ENCODE peak calls at places on chromosomes 4 and X, in eight cellular contexts. T is hypothalamus, W is NCI-H2081, U is NCI-H146, X is activated gamma-delta T cell treated with Interleukin-2 at 50 U/mL for 16 hours, P is uterus, H is sciatic nerve, I is NCI-H774. O is an unnamed sample.

GRCh38 chrX:101619336-101619735 is 1.5 kb upstream of the ARMCX6 start:
- DNase-seq in T (no peak), W (no peak), U (peak), X (no peak), P (no peak), H (no peak), I (no peak), O (peak)

GRCh38 chr4:2393353-2394270 is 24.8 kb downstream of the ZFYVE28 start:
- DNase-seq in T (no peak), W (no peak), U (peak), X (no peak), P (no peak), H (no peak), I (no peak), O (no peak)

GRCh38 chrX:71181910-71182799 is 37.5 kb downstream of the NLGN3 start:
- DNase-seq in T (peak), W (peak), U (peak), X (peak), P (peak), H (peak), I (peak), O (peak)

GRCh38 chr4:40316782-40317635 is 18.1 kb upstream of the CHRNA9 start:
- DNase-seq in T (no peak), W (no peak), U (no peak), X (peak), P (peak), H (peak), I (no peak), O (no peak)

GRCh38 chr4:152209772-152210493 is 326.0 kb downstream of the FBXW7 start:
- DNase-seq in T (no peak), W (no peak), U (no peak), X (no peak), P (no peak), H (no peak), I (no peak), O (no peak)

GRCh38 chr4:25552580-25553271 is 102.9 kb upstream of the SLC34A2 start:
- DNase-seq in T (no peak), W (no peak), U (no peak), X (no peak), P (no peak), H (no peak), I (no peak), O (no peak)

GRCh38 chr4:56112377-56112776 is 163.6 kb downstream of the CEP135 start:
- DNase-seq in T (no peak), W (no peak), U (no peak), X (no peak), P (no peak), H (no peak), I (no peak), O (no peak)

GRCh38 chr4:21134994-21135393 is 434.7 kb downstream of the PACRGL start:
- DNase-seq in T (no peak), W (peak), U (no peak), X (no peak), P (no peak), H (no peak), I (peak), O (peak)